ENCODE peak calls at places on chromosomes 11 and 22, in five cellular contexts. H is Daoy, Y is thoracic aorta, F is H54, O is EL. G is an unnamed sample.

GRCh38 chr11:115660072-115660805 is 156.0 kb upstream of the CADM1 start:
- DNase-seq in F (no peak), H (no peak), O (no peak), Y (no peak), G (peak; percentile 76)

GRCh38 chr22:50656122-50657070 is 16.2 kb upstream of the SHANK3 start:
- DNase-seq in H (peak; percentile 81), Y (no peak), O (peak; percentile 76), F (peak; percentile 63), G (peak; percentile 85)

GRCh38 chr11:113506893-113507292 is 31.7 kb upstream of the DRD2 start:
- DNase-seq in F (no peak), Y (no peak), H (no peak), O (no peak), G (no peak)

GRCh38 chr11:19552684-19553083 is 160.0 kb upstream of the NAV2 start:
- DNase-seq in F (no peak), Y (no peak), O (no peak), H (no peak), G (no peak)

GRCh38 chr22:50169774-50170341 is 673 bp upstream of the PANX2 start:
- DNase-seq in H (peak; percentile 51), F (no peak), O (no peak), Y (no peak), G (no peak)

GRCh38 chr11:70675697-70676374 is 277.5 kb downstream of the CTTN start:
- DNase-seq in F (no peak), O (no peak), H (peak; percentile 21), Y (no peak), G (no peak)

GRCh38 chr22:22802346-22802970 is 85.2 kb upstream of the IGLL5 start:
- DNase-seq in Y (no peak), F (no peak), O (no peak), H (no peak), G (no peak)

GRCh38 chr11:10451399-10452116 is 3.5 kb upstream of the AMPD3 start:
- DNase-seq in H (no peak), O (no peak), Y (no peak), F (no peak), G (peak; percentile 43)

GRCh38 chr22:30681840-30682239 is 12.8 kb upstream of the OSBP2 start:
- DNase-seq in H (no peak), F (no peak), O (no peak), Y (no peak), G (no peak)

GRCh38 chr11:121451982-121452608 is at the start of gene SORL1:
- DNase-seq in O (peak; percentile 61), F (peak; percentile 23), H (peak; percentile 81), Y (no peak), G (peak; percentile 92)

GRCh38 chr11:37230865-37231264 is 632.8 kb upstream of the RAG2 start:
- DNase-seq in H (no peak), O (no peak), Y (no peak), F (no peak), G (no peak)

GRCh38 chr11:75160880-75161279 is 10.0 kb downstream of the SLCO2B1 start:
- DNase-seq in O (no peak), H (no peak), F (no peak), Y (no peak), G (no peak)

GRCh38 chr11:87778341-87778740 is 396.9 kb downstream of the RAB38 start:
- DNase-seq in F (no peak), H (no peak), O (peak; percentile 15), Y (no peak), G (peak; percentile 91)

GRCh38 chr11:112016088-112016764 is 9.0 kb upstream of the DLAT start:
- DNase-seq in O (no peak), F (no peak), Y (no peak), H (no peak), G (no peak)

GRCh38 chr11:88320149-88320559 is 17.4 kb downstream of the CTSC start:
- DNase-seq in H (peak; percentile 7), Y (no peak), O (peak; percentile 85), F (no peak), G (no peak)

GRCh38 chr11:61976420-61976800 is 9.0 kb upstream of the FTH1 start:
- DNase-seq in H (no peak), Y (no peak), O (no peak), F (no peak), G (no peak)

GRCh38 chr22:24033731-24034130 is 22.6 kb downstream of the CABIN1 start:
- DNase-seq in O (no peak), H (no peak), Y (no peak), F (no peak), G (no peak)

GRCh38 chr11:104572279-104572678 is 326.0 kb downstream of the CASP12 start:
- DNase-seq in O (peak; percentile 3), Y (no peak), F (no peak), H (no peak), G (no peak)

GRCh38 chr11:120613264-120614226 is 102.0 kb downstream of the GRIK4 start:
- DNase-seq in F (no peak), O (no peak), Y (no peak), H (no peak), G (no peak)

GRCh38 chr11:12600829-12601228 is 73.4 kb upstream of the TEAD1 start:
- DNase-seq in O (no peak), F (no peak), Y (no peak), H (no peak), G (no peak)

GRCh38 chr22:20479612-20480196 is 15.9 kb downstream of the KLHL22 start:
- DNase-seq in H (no peak), Y (no peak), O (no peak), F (no peak), G (no peak)

GRCh38 chr11:19953909-19954308 is 206.4 kb downstream of the DBX1 start:
- DNase-seq in Y (no peak), F (peak; percentile 54), H (peak; percentile 76), O (peak; percentile 79), G (peak; percentile 81)

GRCh38 chr11:69075421-69076128 is 26.8 kb downstream of the TPCN2 start:
- DNase-seq in H (peak; percentile 98), O (peak; percentile 99), F (peak; percentile 93), Y (peak; percentile 51), G (no peak)

GRCh38 chr11:62860835-62861563 is 19.7 kb upstream of the SLC3A2 start:
- DNase-seq in F (no peak), O (no peak), H (no peak), Y (no peak), G (no peak)

GRCh38 chr11:61782841-61783240 is 9.6 kb downstream of the TMEM258 start:
- DNase-seq in F (no peak), H (no peak), Y (no peak), O (no peak), G (peak; percentile 91)

GRCh38 chr11:9574806-9575530 is 1.5 kb downstream of the WEE1 start:
- DNase-seq in Y (no peak), F (peak; percentile 71), H (peak; percentile 76), O (peak; percentile 91), G (peak; percentile 84)

GRCh38 chr22:50672471-50673230 is at the start of gene SHANK3:
- DNase-seq in O (no peak), F (no peak), H (no peak), Y (no peak), G (peak; percentile 50)

G was measured in islet precursor cell.